ENCODE peak calls at places on chromosomes 1 and 21, in seven cellular contexts. K, T, L, Q, N, Z and S are unnamed samples.

GRCh38 chr1:242723044-242723742 is 198.7 kb upstream of the PLD5 start:
- DNase-seq in K (no peak), T (no peak), L (no peak), Q (no peak), N (no peak), Z (no peak), S (no peak)

GRCh38 chr1:53656062-53656915 is 82.7 kb downstream of the GLIS1 start:
- DNase-seq in K (no peak), T (no peak), L (no peak), Q (peak), N (no peak), Z (no peak), S (peak)

GRCh38 chr1:199221371-199222150 is 582.7 kb downstream of the PTPRC start:
- DNase-seq in K (peak), T (no peak), L (no peak), Q (no peak), N (no peak), Z (no peak), S (no peak)

GRCh38 chr1:20496241-20496661 is 10.2 kb upstream of the CAMK2N1 start:
- DNase-seq in K (no peak), T (no peak), L (peak), Q (no peak), N (no peak), Z (no peak), S (peak)

GRCh38 chr1:150974580-150975478 is at the start of gene CERS2:
- DNase-seq in K (peak), T (peak), L (peak), Q (peak), N (peak), Z (peak), S (peak)

GRCh38 chr1:2322065-2322571 is 69.2 kb downstream of the MORN1 start:
- DNase-seq in K (peak), T (no peak), L (peak), Q (peak), N (peak), Z (peak), S (peak)

GRCh38 chr1:109425902-109426277 is 358 bp downstream of the PSMA5 start:
- DNase-seq in K (no peak), T (peak), L (peak), Q (no peak), N (no peak), Z (peak), S (peak)

GRCh38 chr1:97906567-97907228 is 14.1 kb downstream of the DPYD start:
- DNase-seq in K (peak), T (no peak), L (peak), Q (peak), N (no peak), Z (peak), S (peak)

GRCh38 chr1:94191216-94191615 is 46.2 kb downstream of the ARHGAP29 start:
- DNase-seq in K (no peak), T (no peak), L (no peak), Q (no peak), N (no peak), Z (no peak), S (no peak)

GRCh38 chr21:14977814-14978213 is 87.0 kb downstream of the NRIP1 start:
- DNase-seq in K (no peak), T (no peak), L (no peak), Q (no peak), N (no peak), Z (no peak), S (no peak)

GRCh38 chr1:37989381-37989930 is 366 bp downstream of the SF3A3 start:
- DNase-seq in K (no peak), T (peak), L (peak), Q (no peak), N (peak), Z (peak), S (no peak)

GRCh38 chr1:208595745-208596144 is 351.6 kb upstream of the PLXNA2 start:
- DNase-seq in K (no peak), T (no peak), L (peak), Q (no peak), N (no peak), Z (no peak), S (peak)

GRCh38 chr1:152967201-152967600 is 3.2 kb upstream of the SPRR4 start:
- DNase-seq in K (peak), T (no peak), L (peak), Q (no peak), N (no peak), Z (no peak), S (no peak)

GRCh38 chr1:84225636-84226035 is 75.9 kb upstream of the SAMD13 start:
- DNase-seq in K (no peak), T (no peak), L (no peak), Q (no peak), N (no peak), Z (no peak), S (peak)

GRCh38 chr1:42439940-42440339 is 15.9 kb downstream of the ZMYND12 start:
- DNase-seq in K (no peak), T (no peak), L (peak), Q (peak), N (no peak), Z (no peak), S (peak)

GRCh38 chr1:11882814-11883538 is 24.2 kb upstream of the NPPB start:
- DNase-seq in K (no peak), T (no peak), L (peak), Q (no peak), N (peak), Z (peak), S (peak)

GRCh38 chr1:173393655-173393993 is 83.5 kb upstream of the PRDX6 start:
- DNase-seq in K (no peak), T (no peak), L (no peak), Q (peak), N (no peak), Z (no peak), S (peak)

GRCh38 chr1:231139125-231139649 is 22.7 kb upstream of the TRIM67 start:
- DNase-seq in K (no peak), T (no peak), L (peak), Q (peak), N (no peak), Z (no peak), S (peak)

GRCh38 chr1:21663951-21664805 is 5.0 kb downstream of the RAP1GAP start:
- DNase-seq in K (peak), T (no peak), L (no peak), Q (no peak), N (no peak), Z (no peak), S (no peak)

GRCh38 chr1:8063298-8064068 is 37.4 kb upstream of the ERRFI1 start:
- DNase-seq in K (no peak), T (no peak), L (no peak), Q (no peak), N (no peak), Z (no peak), S (no peak)

GRCh38 chr1:68346192-68346808 is 103.5 kb downstream of the RPE65 start:
- DNase-seq in K (no peak), T (no peak), L (peak), Q (no peak), N (no peak), Z (no peak), S (peak)

GRCh38 chr1:215567491-215568286 is 585 bp downstream of the KCTD3 start:
- DNase-seq in K (peak), T (peak), L (peak), Q (no peak), N (peak), Z (peak), S (peak)

DNA sequence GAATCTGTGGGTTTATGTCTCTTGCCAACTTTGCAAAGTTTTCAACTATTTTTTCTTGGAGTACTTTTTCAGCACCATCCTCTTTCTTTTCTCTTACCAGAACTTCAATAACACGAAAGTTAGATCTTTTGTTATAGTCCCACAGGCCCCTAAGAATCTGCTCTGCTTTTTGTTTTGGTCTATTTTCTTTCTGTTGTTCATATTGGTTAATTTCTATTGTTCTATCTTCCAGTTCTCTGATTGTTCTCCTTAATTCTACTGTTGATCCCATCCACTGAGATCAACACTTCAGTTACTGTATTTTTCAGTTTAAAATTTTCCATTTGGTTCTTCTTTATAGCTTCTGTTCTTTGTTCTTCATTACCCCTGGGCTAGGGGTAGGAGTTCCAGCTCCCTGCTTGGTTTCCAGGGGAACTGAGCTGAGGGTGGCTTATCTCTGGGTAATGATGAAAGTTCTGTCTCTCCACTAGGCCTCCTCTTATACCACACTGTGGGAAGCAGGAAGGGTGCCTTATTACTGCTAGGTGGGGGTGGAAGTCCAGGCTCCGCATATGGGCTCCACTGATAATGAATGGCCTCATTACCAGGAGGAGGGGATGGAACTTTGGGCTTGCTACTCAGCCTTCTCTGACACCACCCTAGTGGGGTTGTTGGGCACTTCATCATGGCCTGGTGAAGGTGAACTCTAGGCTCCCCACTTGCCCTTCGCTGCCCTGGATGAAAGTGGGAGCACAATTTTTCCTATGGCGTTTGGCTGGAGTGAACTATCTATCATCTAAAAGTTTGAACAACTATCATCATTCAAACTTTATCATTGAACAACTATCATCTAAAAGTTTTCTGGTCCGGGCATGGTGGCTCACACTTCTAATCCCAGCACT is 39.3 kb downstream of the NAV1 start:
- DNase-seq in K (no peak), T (no peak), L (no peak), Q (no peak), N (no peak), Z (no peak), S (peak)
- TF ChIP-seq CTCF in K (no peak), T (no peak), L (no peak), Q (no peak), N (no peak), Z (no peak), S (no peak)

DNA sequence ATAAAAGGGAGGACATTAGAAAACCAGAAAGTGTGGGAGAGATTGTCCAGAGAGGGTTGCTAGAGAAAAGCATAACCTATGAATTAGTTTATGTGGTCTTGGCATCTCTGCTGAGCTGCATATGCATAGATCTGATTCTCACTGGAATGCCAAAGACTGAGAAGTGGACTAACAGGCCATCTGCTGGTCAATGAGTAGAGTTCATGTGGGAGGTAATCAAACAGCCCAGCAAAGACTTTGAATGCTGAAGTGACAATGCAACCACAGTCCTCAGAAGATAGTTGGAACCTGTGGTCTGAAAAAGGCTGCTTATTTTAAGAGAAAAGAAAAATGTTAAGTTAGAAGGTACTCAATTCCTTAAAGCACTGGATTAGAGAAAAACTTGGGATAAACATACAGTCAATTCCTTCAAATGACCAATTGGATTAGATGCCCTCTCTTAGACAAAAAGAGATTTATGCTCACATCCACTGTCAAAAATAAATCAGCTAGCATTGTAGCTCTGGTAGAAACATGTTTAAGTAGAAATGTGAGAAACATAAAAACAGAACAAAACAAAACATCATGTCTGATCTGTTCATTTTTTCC is 382.8 kb downstream of the AMY1C start:
- DNase-seq in K (no peak), T (peak), L (peak), Q (no peak), N (peak), Z (no peak), S (no peak)
- TF ChIP-seq CTCF in K (no peak), T (peak), L (peak), Q (no peak), N (peak), Z (peak), S (no peak)

DNA sequence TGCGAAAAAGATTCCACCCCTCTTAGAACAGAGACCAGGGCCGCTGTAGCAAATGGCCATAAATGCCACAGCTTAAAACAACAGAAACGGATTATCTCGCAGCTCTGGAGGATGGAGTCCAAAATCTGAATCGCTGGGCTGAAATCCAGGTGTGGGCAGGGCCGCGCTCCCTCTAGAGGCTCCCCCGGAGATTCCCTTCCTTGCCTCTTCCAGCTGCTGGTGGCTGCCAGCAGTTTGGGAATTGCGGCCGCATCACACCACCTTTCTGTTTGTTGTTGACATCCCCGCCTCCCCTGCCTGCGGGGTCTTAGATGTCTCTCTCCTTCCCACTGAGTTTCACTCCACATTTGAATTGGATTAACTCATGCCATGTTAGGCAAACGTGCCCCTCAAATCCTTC is 15.6 kb downstream of the PDE9A start:
- DNase-seq in K (no peak), T (no peak), L (no peak), Q (no peak), N (peak), Z (no peak), S (peak)
- TF ChIP-seq CTCF in K (no peak), T (no peak), L (no peak), Q (no peak), N (peak), Z (no peak), S (peak)

GRCh38 chr1:229710746-229711145 is 84.7 kb downstream of the URB2 start:
- DNase-seq in K (no peak), T (no peak), L (no peak), Q (no peak), N (no peak), Z (no peak), S (peak)
- TF ChIP-seq CTCF in K (no peak), T (no peak), L (no peak), Q (no peak), N (peak), Z (no peak), S (peak)